ENCODE peak calls at places on chromosome 7, in eight cellular contexts. C, Z, V, T, B, H, E and U are unnamed samples.

GRCh38 chr7:1225462-1226154 is 7.1 kb upstream of the UNCX start:
- DNase-seq in C (peak), Z (no peak), V (no peak), T (no peak), B (no peak), H (peak), E (peak), U (peak)

GRCh38 chr7:50957427-50957826 is 174.7 kb upstream of the GRB10 start:
- DNase-seq in C (no peak), Z (no peak), V (no peak), T (no peak), B (no peak), H (no peak), E (no peak), U (no peak)

GRCh38 chr7:69695998-69696657 is 97.9 kb downstream of the AUTS2 start:
- DNase-seq in C (no peak), Z (no peak), V (no peak), T (no peak), B (no peak), H (no peak), E (peak), U (no peak)

GRCh38 chr7:137772748-137773147 is 74.0 kb downstream of the DGKI start:
- DNase-seq in C (no peak), Z (peak), V (no peak), T (no peak), B (peak), H (no peak), E (no peak), U (no peak)

GRCh38 chr7:151402029-151402835 is 7.6 kb downstream of the WDR86 start:
- DNase-seq in C (peak), Z (no peak), V (no peak), T (no peak), B (no peak), H (no peak), E (no peak), U (no peak)

GRCh38 chr7:30531286-30531685 is 26.7 kb upstream of the GGCT start:
- DNase-seq in C (no peak), Z (no peak), V (no peak), T (no peak), B (no peak), H (no peak), E (no peak), U (no peak)

GRCh38 chr7:39667354-39667923 is 44.1 kb downstream of the RALA start:
- DNase-seq in C (no peak), Z (no peak), V (no peak), T (no peak), B (no peak), H (peak), E (no peak), U (no peak)

GRCh38 chr7:141386881-141387280 is 164.3 kb upstream of the AGK start:
- DNase-seq in C (no peak), Z (no peak), V (no peak), T (no peak), B (no peak), H (no peak), E (no peak), U (no peak)

GRCh38 chr7:92880212-92881090 is 44.1 kb upstream of the CDK6 start:
- DNase-seq in C (peak), Z (no peak), V (peak), T (no peak), B (no peak), H (peak), E (peak), U (no peak)

GRCh38 chr7:2247141-2247985 is 5.3 kb downstream of the NUDT1 start:
- DNase-seq in C (peak), Z (no peak), V (no peak), T (no peak), B (no peak), H (peak), E (peak), U (peak)
- TF ChIP-seq CTCF in C (peak), Z (peak), V (peak), T (peak), B (peak), H (peak), E (peak), U (peak)

GRCh38 chr7:101436226-101436745 is 73.6 kb downstream of the COL26A1 start:
- DNase-seq in C (no peak), Z (no peak), V (no peak), T (no peak), B (no peak), H (no peak), E (no peak), U (no peak)
- TF ChIP-seq CTCF in C (no peak), Z (no peak), V (no peak), T (no peak), B (no peak), H (no peak), E (no peak), U (no peak)

DNA sequence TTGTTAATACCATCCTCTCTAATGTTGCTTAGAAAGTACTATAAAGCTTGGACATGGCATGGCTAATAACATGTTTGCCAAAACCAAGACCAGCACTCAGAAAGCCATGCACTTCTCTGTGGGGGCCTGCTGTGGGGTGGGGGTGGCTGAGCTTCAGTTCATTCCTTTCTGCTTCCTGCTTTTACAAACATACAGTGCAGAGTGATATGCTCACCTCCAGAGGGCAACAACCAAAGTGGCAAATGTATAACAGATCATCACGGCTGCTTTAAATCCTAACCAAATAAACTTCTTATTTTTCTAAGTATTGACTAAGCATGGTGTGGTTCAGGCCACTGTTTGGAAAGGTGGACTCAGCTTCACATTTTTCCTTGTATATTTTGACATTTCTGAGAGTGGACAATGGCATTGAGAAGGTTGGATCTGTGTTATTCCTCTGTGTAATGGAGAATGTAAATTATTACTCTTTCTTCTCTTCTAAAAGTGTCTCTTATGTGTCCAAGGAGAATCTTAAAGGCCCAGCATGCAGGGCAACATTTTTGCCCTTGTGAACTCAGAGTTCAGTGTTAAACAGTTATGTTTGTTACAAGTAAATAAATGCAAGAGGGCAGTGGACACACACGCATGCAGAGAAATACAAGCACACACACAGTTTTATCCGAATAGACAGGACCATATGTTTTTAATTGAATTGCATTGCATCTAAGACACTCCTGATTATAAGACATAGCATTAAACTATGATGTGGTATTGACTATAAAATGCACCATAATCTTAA is 186.1 kb downstream of the HERPUD2 start:
- DNase-seq in C (no peak), Z (no peak), V (no peak), T (no peak), B (no peak), H (no peak), E (no peak), U (no peak)
- TF ChIP-seq CTCF in C (peak), Z (no peak), V (no peak), T (no peak), B (no peak), H (no peak), E (no peak), U (no peak)

GRCh38 chr7:6637544-6638229 is 569 bp downstream of the ZNF316 start:
- DNase-seq in C (peak), Z (no peak), V (no peak), T (no peak), B (no peak), H (peak), E (peak), U (peak)
- TF ChIP-seq CTCF in C (peak), Z (peak), V (no peak), T (peak), B (peak), H (peak), E (peak), U (peak)

DNA sequence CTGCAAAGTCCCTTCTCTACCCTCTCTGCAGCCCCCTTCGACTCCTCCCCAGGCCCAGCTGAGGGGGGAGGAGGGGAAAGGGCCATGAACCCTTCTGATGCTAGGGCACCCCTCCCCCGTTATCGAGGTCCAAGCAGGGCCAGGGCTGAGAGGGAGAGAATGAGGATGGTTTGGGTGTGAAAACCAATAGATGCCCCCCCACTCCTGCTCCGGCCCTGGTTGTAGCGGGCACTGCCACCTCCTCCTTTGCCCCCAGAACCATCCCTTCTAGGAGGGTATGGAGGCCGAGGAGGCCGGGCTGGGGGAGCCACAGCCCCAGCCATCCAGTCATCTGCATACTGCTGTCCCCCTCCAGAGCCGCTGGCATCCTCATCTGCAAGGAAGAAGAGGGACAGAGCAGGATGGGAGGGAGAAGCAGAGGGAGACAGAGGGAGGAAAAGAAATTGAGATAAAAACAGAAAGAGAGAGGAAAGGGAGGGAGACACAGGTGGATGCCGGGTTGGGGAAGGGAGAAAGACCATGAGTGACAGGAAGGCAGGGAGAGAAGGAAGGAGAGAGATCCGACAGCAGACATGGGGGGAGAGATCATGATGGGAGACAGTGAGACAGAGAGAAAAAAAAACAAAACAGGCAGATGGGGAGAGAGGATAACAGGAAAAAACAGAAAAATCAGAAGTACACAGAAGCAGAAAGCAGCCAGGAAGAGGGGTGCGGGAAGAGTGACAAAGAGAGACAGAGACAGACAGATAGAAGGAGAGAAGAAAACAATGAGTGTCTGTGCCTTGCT is 1.9 kb upstream of the GAL3ST4 start:
- DNase-seq in C (no peak), Z (no peak), V (no peak), T (no peak), B (no peak), H (no peak), E (no peak), U (no peak)
- TF ChIP-seq CTCF in C (no peak), Z (no peak), V (no peak), T (no peak), B (no peak), H (no peak), E (no peak), U (no peak)